ENCODE peak calls at places on chromosomes 2 and 18, in nine cellular contexts. One of them, this sample, is unnamed.

GRCh38 chr2:142112648-142113278 is 18.1 kb downstream of the LRP1B start:
- DNase-seq in fibroblast of mammary gland: peak
- DNase-seq in left ventricle myocardium inferior: no peak
- DNase-seq in central memory CD4-positive, alpha-beta T cell: no peak
- DNase-seq in stimulated activated CD4-positive, alpha-beta T cell treated with anti-CD3 and anti-CD28 coated beads, Interleukin-2, amount 100 ng/mL, for 24 hours: no peak
- DNase-seq in activated CD4-positive, alpha-beta T cell treated with anti-CD3 and anti-CD28 coated beads for 4 hours: no peak
- DNase-seq in spleen: no peak
- DNase-seq in endothelial cell: no peak
- DNase-seq in fibroblast of pulmonary artery: peak
- DNase-seq in this sample: no peak

GRCh38 chr2:119190321-119190720 is 31.8 kb upstream of the C1QL2 start:
- DNase-seq in spleen: peak
- DNase-seq in fibroblast of pulmonary artery: no peak
- DNase-seq in activated CD4-positive, alpha-beta T cell treated with anti-CD3 and anti-CD28 coated beads for 4 hours: no peak
- DNase-seq in fibroblast of mammary gland: no peak
- DNase-seq in left ventricle myocardium inferior: no peak
- DNase-seq in central memory CD4-positive, alpha-beta T cell: no peak
- DNase-seq in stimulated activated CD4-positive, alpha-beta T cell treated with anti-CD3 and anti-CD28 coated beads, Interleukin-2, amount 100 ng/mL, for 24 hours: no peak
- DNase-seq in endothelial cell: no peak
- DNase-seq in this sample: no peak

GRCh38 chr2:171523339-171523931 is 1.2 kb downstream of the CYBRD1 start:
- DNase-seq in spleen: peak
- DNase-seq in left ventricle myocardium inferior: peak
- DNase-seq in endothelial cell: peak
- DNase-seq in fibroblast of mammary gland: peak
- DNase-seq in fibroblast of pulmonary artery: peak
- DNase-seq in stimulated activated CD4-positive, alpha-beta T cell treated with anti-CD3 and anti-CD28 coated beads, Interleukin-2, amount 100 ng/mL, for 24 hours: no peak
- DNase-seq in central memory CD4-positive, alpha-beta T cell: no peak
- DNase-seq in activated CD4-positive, alpha-beta T cell treated with anti-CD3 and anti-CD28 coated beads for 4 hours: no peak
- DNase-seq in this sample: peak

GRCh38 chr2:43169091-43169936 is 57.1 kb downstream of the ZFP36L2 start:
- DNase-seq in endothelial cell: no peak
- DNase-seq in stimulated activated CD4-positive, alpha-beta T cell treated with anti-CD3 and anti-CD28 coated beads, Interleukin-2, amount 100 ng/mL, for 24 hours: no peak
- DNase-seq in left ventricle myocardium inferior: no peak
- DNase-seq in fibroblast of pulmonary artery: no peak
- DNase-seq in fibroblast of mammary gland: no peak
- DNase-seq in central memory CD4-positive, alpha-beta T cell: no peak
- DNase-seq in spleen: peak
- DNase-seq in activated CD4-positive, alpha-beta T cell treated with anti-CD3 and anti-CD28 coated beads for 4 hours: no peak
- DNase-seq in this sample: peak

GRCh38 chr2:176283268-176283667 is 14.0 kb downstream of the MTX2 start:
- DNase-seq in fibroblast of pulmonary artery: peak
- DNase-seq in activated CD4-positive, alpha-beta T cell treated with anti-CD3 and anti-CD28 coated beads for 4 hours: no peak
- DNase-seq in endothelial cell: no peak
- DNase-seq in stimulated activated CD4-positive, alpha-beta T cell treated with anti-CD3 and anti-CD28 coated beads, Interleukin-2, amount 100 ng/mL, for 24 hours: no peak
- DNase-seq in left ventricle myocardium inferior: no peak
- DNase-seq in central memory CD4-positive, alpha-beta T cell: no peak
- DNase-seq in fibroblast of mammary gland: peak
- DNase-seq in spleen: no peak
- DNase-seq in this sample: no peak

GRCh38 chr2:75505012-75505411 is 55.7 kb downstream of the EVA1A start:
- DNase-seq in fibroblast of mammary gland: no peak
- DNase-seq in stimulated activated CD4-positive, alpha-beta T cell treated with anti-CD3 and anti-CD28 coated beads, Interleukin-2, amount 100 ng/mL, for 24 hours: no peak
- DNase-seq in fibroblast of pulmonary artery: no peak
- DNase-seq in central memory CD4-positive, alpha-beta T cell: no peak
- DNase-seq in spleen: no peak
- DNase-seq in left ventricle myocardium inferior: no peak
- DNase-seq in activated CD4-positive, alpha-beta T cell treated with anti-CD3 and anti-CD28 coated beads for 4 hours: no peak
- DNase-seq in endothelial cell: no peak
- DNase-seq in this sample: no peak

GRCh38 chr18:78822171-78822570 is 157.4 kb upstream of the SALL3 start:
- DNase-seq in stimulated activated CD4-positive, alpha-beta T cell treated with anti-CD3 and anti-CD28 coated beads, Interleukin-2, amount 100 ng/mL, for 24 hours: no peak
- DNase-seq in spleen: peak
- DNase-seq in central memory CD4-positive, alpha-beta T cell: no peak
- DNase-seq in activated CD4-positive, alpha-beta T cell treated with anti-CD3 and anti-CD28 coated beads for 4 hours: no peak
- DNase-seq in endothelial cell: no peak
- DNase-seq in left ventricle myocardium inferior: no peak
- DNase-seq in fibroblast of mammary gland: no peak
- DNase-seq in fibroblast of pulmonary artery: no peak
- DNase-seq in this sample: no peak

GRCh38 chr2:180115675-180116074 is 108.6 kb upstream of the CWC22 start:
- DNase-seq in stimulated activated CD4-positive, alpha-beta T cell treated with anti-CD3 and anti-CD28 coated beads, Interleukin-2, amount 100 ng/mL, for 24 hours: no peak
- DNase-seq in spleen: no peak
- DNase-seq in fibroblast of pulmonary artery: no peak
- DNase-seq in left ventricle myocardium inferior: no peak
- DNase-seq in endothelial cell: no peak
- DNase-seq in activated CD4-positive, alpha-beta T cell treated with anti-CD3 and anti-CD28 coated beads for 4 hours: no peak
- DNase-seq in fibroblast of mammary gland: peak
- DNase-seq in central memory CD4-positive, alpha-beta T cell: no peak
- DNase-seq in this sample: no peak

GRCh38 chr2:232817756-232818155 is 41.4 kb upstream of the KCNJ13 start:
- DNase-seq in fibroblast of mammary gland: no peak
- DNase-seq in fibroblast of pulmonary artery: no peak
- DNase-seq in endothelial cell: no peak
- DNase-seq in activated CD4-positive, alpha-beta T cell treated with anti-CD3 and anti-CD28 coated beads for 4 hours: no peak
- DNase-seq in stimulated activated CD4-positive, alpha-beta T cell treated with anti-CD3 and anti-CD28 coated beads, Interleukin-2, amount 100 ng/mL, for 24 hours: no peak
- DNase-seq in central memory CD4-positive, alpha-beta T cell: no peak
- DNase-seq in left ventricle myocardium inferior: no peak
- DNase-seq in spleen: no peak
- DNase-seq in this sample: no peak

GRCh38 chr2:197159681-197160211 is 150.8 kb downstream of the ANKRD44 start:
- DNase-seq in fibroblast of mammary gland: peak
- DNase-seq in stimulated activated CD4-positive, alpha-beta T cell treated with anti-CD3 and anti-CD28 coated beads, Interleukin-2, amount 100 ng/mL, for 24 hours: peak
- DNase-seq in fibroblast of pulmonary artery: peak
- DNase-seq in left ventricle myocardium inferior: no peak
- DNase-seq in activated CD4-positive, alpha-beta T cell treated with anti-CD3 and anti-CD28 coated beads for 4 hours: peak
- DNase-seq in endothelial cell: no peak
- DNase-seq in central memory CD4-positive, alpha-beta T cell: peak
- DNase-seq in spleen: no peak
- DNase-seq in this sample: no peak

GRCh38 chr2:45121236-45121927 is 112.1 kb upstream of the SIX2 start:
- DNase-seq in fibroblast of mammary gland: no peak
- DNase-seq in fibroblast of pulmonary artery: no peak
- DNase-seq in spleen: no peak
- DNase-seq in endothelial cell: no peak
- DNase-seq in stimulated activated CD4-positive, alpha-beta T cell treated with anti-CD3 and anti-CD28 coated beads, Interleukin-2, amount 100 ng/mL, for 24 hours: no peak
- DNase-seq in left ventricle myocardium inferior: no peak
- DNase-seq in central memory CD4-positive, alpha-beta T cell: no peak
- DNase-seq in activated CD4-positive, alpha-beta T cell treated with anti-CD3 and anti-CD28 coated beads for 4 hours: no peak
- DNase-seq in this sample: no peak

GRCh38 chr2:195674491-195675226 is 17.6 kb downstream of the SLC39A10 start:
- DNase-seq in central memory CD4-positive, alpha-beta T cell: no peak
- DNase-seq in left ventricle myocardium inferior: no peak
- DNase-seq in endothelial cell: no peak
- DNase-seq in activated CD4-positive, alpha-beta T cell treated with anti-CD3 and anti-CD28 coated beads for 4 hours: no peak
- DNase-seq in fibroblast of pulmonary artery: peak
- DNase-seq in stimulated activated CD4-positive, alpha-beta T cell treated with anti-CD3 and anti-CD28 coated beads, Interleukin-2, amount 100 ng/mL, for 24 hours: no peak
- DNase-seq in fibroblast of mammary gland: peak
- DNase-seq in spleen: no peak
- DNase-seq in this sample: no peak

GRCh38 chr2:23445450-23445868 is 60.5 kb downstream of the KLHL29 start:
- DNase-seq in central memory CD4-positive, alpha-beta T cell: no peak
- DNase-seq in fibroblast of pulmonary artery: peak
- DNase-seq in endothelial cell: no peak
- DNase-seq in activated CD4-positive, alpha-beta T cell treated with anti-CD3 and anti-CD28 coated beads for 4 hours: no peak
- DNase-seq in fibroblast of mammary gland: peak
- DNase-seq in left ventricle myocardium inferior: no peak
- DNase-seq in spleen: no peak
- DNase-seq in stimulated activated CD4-positive, alpha-beta T cell treated with anti-CD3 and anti-CD28 coated beads, Interleukin-2, amount 100 ng/mL, for 24 hours: no peak
- DNase-seq in this sample: no peak

GRCh38 chr2:201250741-201251140 is 9.6 kb upstream of the CASP8 start:
- DNase-seq in fibroblast of mammary gland: no peak
- DNase-seq in stimulated activated CD4-positive, alpha-beta T cell treated with anti-CD3 and anti-CD28 coated beads, Interleukin-2, amount 100 ng/mL, for 24 hours: no peak
- DNase-seq in endothelial cell: no peak
- DNase-seq in left ventricle myocardium inferior: no peak
- DNase-seq in spleen: no peak
- DNase-seq in fibroblast of pulmonary artery: no peak
- DNase-seq in central memory CD4-positive, alpha-beta T cell: no peak
- DNase-seq in activated CD4-positive, alpha-beta T cell treated with anti-CD3 and anti-CD28 coated beads for 4 hours: no peak
- DNase-seq in this sample: no peak

GRCh38 chr2:104406273-104406726 is 447.6 kb upstream of the POU3F3 start:
- DNase-seq in spleen: no peak
- DNase-seq in left ventricle myocardium inferior: no peak
- DNase-seq in stimulated activated CD4-positive, alpha-beta T cell treated with anti-CD3 and anti-CD28 coated beads, Interleukin-2, amount 100 ng/mL, for 24 hours: no peak
- DNase-seq in fibroblast of pulmonary artery: no peak
- DNase-seq in central memory CD4-positive, alpha-beta T cell: no peak
- DNase-seq in activated CD4-positive, alpha-beta T cell treated with anti-CD3 and anti-CD28 coated beads for 4 hours: no peak
- DNase-seq in fibroblast of mammary gland: peak
- DNase-seq in endothelial cell: no peak
- DNase-seq in this sample: no peak

GRCh38 chr2:38439226-38439612 is 62.1 kb upstream of the ATL2 start:
- DNase-seq in left ventricle myocardium inferior: no peak
- DNase-seq in activated CD4-positive, alpha-beta T cell treated with anti-CD3 and anti-CD28 coated beads for 4 hours: no peak
- DNase-seq in endothelial cell: no peak
- DNase-seq in central memory CD4-positive, alpha-beta T cell: no peak
- DNase-seq in stimulated activated CD4-positive, alpha-beta T cell treated with anti-CD3 and anti-CD28 coated beads, Interleukin-2, amount 100 ng/mL, for 24 hours: no peak
- DNase-seq in fibroblast of pulmonary artery: no peak
- DNase-seq in spleen: no peak
- DNase-seq in fibroblast of mammary gland: no peak
- DNase-seq in this sample: no peak

GRCh38 chr2:45612741-45613140 is 1.7 kb upstream of the SRBD1 start:
- DNase-seq in stimulated activated CD4-positive, alpha-beta T cell treated with anti-CD3 and anti-CD28 coated beads, Interleukin-2, amount 100 ng/mL, for 24 hours: no peak
- DNase-seq in endothelial cell: no peak
- DNase-seq in fibroblast of pulmonary artery: peak
- DNase-seq in left ventricle myocardium inferior: no peak
- DNase-seq in activated CD4-positive, alpha-beta T cell treated with anti-CD3 and anti-CD28 coated beads for 4 hours: no peak
- DNase-seq in spleen: no peak
- DNase-seq in central memory CD4-positive, alpha-beta T cell: no peak
- DNase-seq in fibroblast of mammary gland: peak
- DNase-seq in this sample: no peak

GRCh38 chr2:205273627-205274026 is 408.7 kb upstream of the NRP2 start:
- DNase-seq in spleen: no peak
- DNase-seq in endothelial cell: no peak
- DNase-seq in fibroblast of pulmonary artery: no peak
- DNase-seq in central memory CD4-positive, alpha-beta T cell: no peak
- DNase-seq in stimulated activated CD4-positive, alpha-beta T cell treated with anti-CD3 and anti-CD28 coated beads, Interleukin-2, amount 100 ng/mL, for 24 hours: no peak
- DNase-seq in fibroblast of mammary gland: no peak
- DNase-seq in activated CD4-positive, alpha-beta T cell treated with anti-CD3 and anti-CD28 coated beads for 4 hours: no peak
- DNase-seq in left ventricle myocardium inferior: no peak
- DNase-seq in this sample: no peak

GRCh38 chr18:21167641-21168372 is 56.2 kb upstream of the ROCK1 start:
- DNase-seq in fibroblast of pulmonary artery: no peak
- DNase-seq in fibroblast of mammary gland: no peak
- DNase-seq in activated CD4-positive, alpha-beta T cell treated with anti-CD3 and anti-CD28 coated beads for 4 hours: no peak
- DNase-seq in stimulated activated CD4-positive, alpha-beta T cell treated with anti-CD3 and anti-CD28 coated beads, Interleukin-2, amount 100 ng/mL, for 24 hours: no peak
- DNase-seq in central memory CD4-positive, alpha-beta T cell: no peak
- DNase-seq in spleen: no peak
- DNase-seq in endothelial cell: peak
- DNase-seq in left ventricle myocardium inferior: no peak
- DNase-seq in this sample: peak

GRCh38 chr18:54020346-54020745 is 204.1 kb downstream of the MBD2 start:
- DNase-seq in activated CD4-positive, alpha-beta T cell treated with anti-CD3 and anti-CD28 coated beads for 4 hours: no peak
- DNase-seq in left ventricle myocardium inferior: no peak
- DNase-seq in fibroblast of pulmonary artery: no peak
- DNase-seq in endothelial cell: no peak
- DNase-seq in spleen: no peak
- DNase-seq in central memory CD4-positive, alpha-beta T cell: no peak
- DNase-seq in fibroblast of mammary gland: peak
- DNase-seq in stimulated activated CD4-positive, alpha-beta T cell treated with anti-CD3 and anti-CD28 coated beads, Interleukin-2, amount 100 ng/mL, for 24 hours: no peak
- DNase-seq in this sample: no peak

GRCh38 chr2:102001767-102002142 is 10.0 kb downstream of the IL1R2 start:
- DNase-seq in fibroblast of mammary gland: no peak
- DNase-seq in stimulated activated CD4-positive, alpha-beta T cell treated with anti-CD3 and anti-CD28 coated beads, Interleukin-2, amount 100 ng/mL, for 24 hours: peak
- DNase-seq in central memory CD4-positive, alpha-beta T cell: no peak
- DNase-seq in endothelial cell: no peak
- DNase-seq in fibroblast of pulmonary artery: no peak
- DNase-seq in left ventricle myocardium inferior: no peak
- DNase-seq in spleen: no peak
- DNase-seq in activated CD4-positive, alpha-beta T cell treated with anti-CD3 and anti-CD28 coated beads for 4 hours: no peak
- DNase-seq in this sample: no peak

This sample was measured in body of pancreas.